ENCODE peak calls at places on chromosomes 12 and 14, in nine cellular contexts. J is stimulated activated effector memory CD8-positive, alpha-beta T cell treated with anti-CD3 and anti-CD28 coated beads, Interleukin-12 subunit alpha, Interleukin-12 subunit beta, amount 100 ng/mL, for 72 hours; S is activated CD8-positive, alpha-beta memory T cell treated with anti-CD3 and anti-CD28 coated beads for 48 hours; O is heart left ventricle; D is ecto neural progenitor cell; C is NCI-H146; E is EL; F is EH; U is effector CD8-positive, alpha-beta T cell. B is an unnamed sample.

GRCh38 chr14:48973136-48973535 is 613.0 kb downstream of the RPS29 start:
- DNase-seq in J (no peak), S (no peak), O (no peak), D (no peak), C (no peak), E (no peak), F (no peak), U (no peak), B (no peak)

GRCh38 chr14:75126121-75126544 is 715 bp downstream of the NEK9 start:
- DNase-seq in J (no peak), S (no peak), O (no peak), D (no peak), C (no peak), E (peak), F (no peak), U (peak), B (no peak)

GRCh38 chr14:104793703-104793959 is 1.9 kb downstream of the AKT1 start:
- DNase-seq in J (no peak), S (no peak), O (no peak), D (no peak), C (no peak), E (no peak), F (no peak), U (no peak), B (no peak)

GRCh38 chr12:26832817-26833691 is at the start of gene ITPR2:
- DNase-seq in J (peak), S (peak), O (peak), D (peak), C (peak), E (peak), F (peak), U (peak), B (peak)

GRCh38 chr12:111991946-111992345 is 21.0 kb downstream of the TMEM116 start:
- DNase-seq in J (no peak), S (no peak), O (no peak), D (no peak), C (no peak), E (peak), F (peak), U (no peak), B (no peak)

GRCh38 chr12:7075518-7075917 is 15.0 kb downstream of the C1S start:
- DNase-seq in J (no peak), S (no peak), O (no peak), D (no peak), C (no peak), E (no peak), F (peak), U (no peak), B (no peak)

GRCh38 chr12:110547090-110547489 is 36.0 kb downstream of the PPTC7 start:
- DNase-seq in J (no peak), S (no peak), O (no peak), D (no peak), C (no peak), E (no peak), F (no peak), U (no peak), B (no peak)

GRCh38 chr14:35963209-35963608 is 137.1 kb downstream of the BRMS1L start:
- DNase-seq in J (no peak), S (no peak), O (no peak), D (no peak), C (peak), E (peak), F (no peak), U (no peak), B (no peak)

GRCh38 chr14:104387385-104388010 is 192.1 kb upstream of the C14orf180 start:
- DNase-seq in J (no peak), S (no peak), O (peak), D (peak), C (no peak), E (no peak), F (no peak), U (no peak), B (no peak)

GRCh38 chr14:99603965-99604765 is at the start of gene CCDC85C:
- DNase-seq in J (peak), S (peak), O (peak), D (peak), C (peak), E (peak), F (peak), U (peak), B (peak)

GRCh38 chr14:22311625-22312024 is 277.4 kb downstream of the DAD1 start:
- DNase-seq in J (no peak), S (no peak), O (no peak), D (no peak), C (no peak), E (no peak), F (no peak), U (no peak), B (no peak)

GRCh38 chr12:111749391-111749790 is 17.3 kb upstream of the ALDH2 start:
- DNase-seq in J (no peak), S (no peak), O (no peak), D (no peak), C (no peak), E (no peak), F (no peak), U (no peak), B (no peak)

GRCh38 chr12:510071-510825 is 50.5 kb downstream of the B4GALNT3 start:
- DNase-seq in J (no peak), S (no peak), O (no peak), D (peak), C (peak), E (no peak), F (peak), U (no peak), B (no peak)

GRCh38 chr14:81855007-81855406 is 321.4 kb upstream of the SEL1L start:
- DNase-seq in J (no peak), S (no peak), O (no peak), D (no peak), C (no peak), E (no peak), F (no peak), U (no peak), B (peak)

GRCh38 chr14:95892142-95892541 is 15.5 kb downstream of the TUNAR start:
- DNase-seq in J (no peak), S (no peak), O (no peak), D (no peak), C (no peak), E (no peak), F (no peak), U (no peak), B (no peak)

GRCh38 chr12:105352940-105353635 is 22.6 kb downstream of the C12orf75 start:
- DNase-seq in J (peak), S (no peak), O (no peak), D (no peak), C (peak), E (no peak), F (peak), U (no peak), B (no peak)

GRCh38 chr14:91252901-91253794 is 8.6 kb upstream of the GPR68 start:
- DNase-seq in J (peak), S (no peak), O (peak), D (peak), C (peak), E (peak), F (peak), U (no peak), B (no peak)

GRCh38 chr12:108309674-108310312 is 29.3 kb downstream of the CMKLR1 start:
- DNase-seq in J (no peak), S (no peak), O (no peak), D (no peak), C (no peak), E (no peak), F (no peak), U (no peak), B (no peak)

GRCh38 chr12:63208956-63209355 is 58.0 kb upstream of the AVPR1A start:
- DNase-seq in J (no peak), S (no peak), O (no peak), D (no peak), C (no peak), E (no peak), F (peak), U (no peak), B (no peak)

GRCh38 chr14:50520947-50521815 is 11.2 kb downstream of the MAP4K5 start:
- DNase-seq in J (peak), S (peak), O (no peak), D (no peak), C (no peak), E (peak), F (peak), U (no peak), B (no peak)

GRCh38 chr14:28744126-28744525 is 22.5 kb upstream of the FOXG1 start:
- DNase-seq in J (no peak), S (no peak), O (no peak), D (no peak), C (peak), E (no peak), F (no peak), U (no peak), B (no peak)

GRCh38 chr14:64800000-64800399 is 79.7 kb downstream of the SPTB start:
- DNase-seq in J (no peak), S (no peak), O (peak), D (no peak), C (no peak), E (peak), F (peak), U (no peak), B (no peak)

GRCh38 chr14:71261206-71261605 is 353.9 kb downstream of the PCNX1 start:
- DNase-seq in J (no peak), S (no peak), O (no peak), D (no peak), C (no peak), E (peak), F (peak), U (no peak), B (peak)

GRCh38 chr12:62724947-62725447 is 210.0 kb downstream of the PPM1H start:
- DNase-seq in J (no peak), S (no peak), O (peak), D (peak), C (no peak), E (peak), F (peak), U (no peak), B (no peak)

GRCh38 chr14:99731536-99732435 is 47.7 kb downstream of the CYP46A1 start:
- DNase-seq in J (no peak), S (no peak), O (peak), D (peak), C (no peak), E (peak), F (no peak), U (no peak), B (no peak)

GRCh38 chr14:34693228-34693939 is 21.0 kb downstream of the CFL2 start:
- DNase-seq in J (no peak), S (no peak), O (no peak), D (no peak), C (peak), E (no peak), F (no peak), U (no peak), B (peak)

GRCh38 chr12:79033788-79034187 is 169.2 kb downstream of the SYT1 start:
- DNase-seq in J (no peak), S (no peak), O (no peak), D (no peak), C (no peak), E (no peak), F (no peak), U (no peak), B (no peak)

GRCh38 chr12:86837246-86837645 is 581.1 kb upstream of the MGAT4C start:
- DNase-seq in J (no peak), S (no peak), O (no peak), D (no peak), C (no peak), E (no peak), F (no peak), U (no peak), B (no peak)

GRCh38 chr14:99378782-99379214 is 101.9 kb downstream of the SETD3 start:
- DNase-seq in J (no peak), S (no peak), O (no peak), D (no peak), C (no peak), E (peak), F (peak), U (no peak), B (no peak)